ENCODE peak calls at places on chromosomes 16 and 17, in five cellular contexts. U is lower lobe of right lung, C is heart right ventricle, S is IMR-90, X is prostate gland. T is an unnamed sample. For H3K36me3, the result is how much of the 10 kb centered on the place peaks cover.

GRCh38 chr17:76417499-76418143 is 33.2 kb downstream of the SPHK1 start:
- DNase-seq in U (no peak), C (no peak), S (no peak), X (no peak), T (no peak)

GRCh38 chr16:14490281-14490680 is 139.8 kb downstream of the PARN start:
- DNase-seq in U (no peak), C (no peak), S (no peak), X (no peak), T (no peak)

GRCh38 chr17:27544350-27545131 is 86.4 kb upstream of the LGALS9 start:
- DNase-seq in U (no peak), C (no peak), S (peak), X (no peak), T (no peak)

GRCh38 chr16:9603316-9603715 is 511.9 kb downstream of the HAPSTR1 start:
- DNase-seq in U (no peak), C (no peak), S (no peak), X (no peak), T (no peak)

GRCh38 chr16:81623365-81624102 is 155.6 kb upstream of the PLCG2 start:
- DNase-seq in U (no peak), C (no peak), S (peak), X (peak), T (peak)

GRCh38 chr17:62653831-62654829 is 26.7 kb downstream of the MRC2 start:
- DNase-seq in U (peak), C (peak), S (peak), X (peak), T (peak)

GRCh38 chr16:74710401-74710800 is 9.7 kb upstream of the MLKL start:
- DNase-seq in U (no peak), C (no peak), S (no peak), X (no peak), T (no peak)

GRCh38 chr16:51953541-51953940 is 593.4 kb downstream of the TOX3 start:
- DNase-seq in U (no peak), C (no peak), S (no peak), X (no peak), T (no peak)

GRCh38 chr17:65594585-65594940 is 33.1 kb upstream of the AXIN2 start:
- DNase-seq in U (no peak), C (no peak), S (peak), X (no peak), T (peak)

GRCh38 chr17:65592131-65592965 is 30.9 kb upstream of the AXIN2 start:
- DNase-seq in U (no peak), C (no peak), S (no peak), X (no peak), T (peak)

GRCh38 chr17:65595071-65595655 is 33.7 kb upstream of the AXIN2 start:
- DNase-seq in U (no peak), C (no peak), S (no peak), X (no peak), T (peak)

GRCh38 chr17:65593092-65593869 is 31.8 kb upstream of the AXIN2 start:
- DNase-seq in U (no peak), C (no peak), S (no peak), X (no peak), T (peak)

DNA sequence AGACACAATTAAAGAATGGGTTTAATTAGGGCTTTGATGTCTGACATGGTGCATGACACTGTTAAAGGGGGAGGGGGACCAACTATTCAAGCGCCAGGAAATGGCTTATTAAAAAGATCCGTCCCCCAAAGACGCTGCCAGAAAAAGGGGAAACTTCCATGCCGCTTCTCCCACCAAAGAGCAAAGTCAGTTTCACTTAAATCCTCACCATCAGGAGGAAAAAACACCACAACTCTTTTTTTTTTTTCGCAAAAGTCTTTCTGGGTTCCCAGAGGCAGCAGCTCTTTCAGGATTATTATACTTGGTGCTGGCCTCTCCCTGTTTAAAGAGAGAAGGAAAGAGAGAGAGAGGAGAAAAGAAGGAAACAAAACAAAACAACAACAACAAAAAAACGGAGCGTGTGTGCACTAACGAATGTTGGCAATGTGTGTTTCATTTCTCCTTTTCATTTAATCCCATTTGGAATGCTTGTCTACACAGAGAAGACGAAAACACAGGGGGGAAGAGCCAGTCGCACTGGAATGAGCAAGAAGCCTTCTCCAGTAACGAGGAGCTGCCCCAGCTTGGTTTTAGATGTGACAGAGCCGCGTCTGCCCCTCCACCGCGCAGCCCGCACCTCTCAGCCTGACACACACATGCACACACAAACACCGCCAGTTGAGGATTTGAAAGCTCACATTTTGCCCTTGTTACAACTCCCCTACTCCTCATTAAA is 32.6 kb upstream of the AXIN2 start:
- DNase-seq in U (no peak), C (no peak), S (peak), X (no peak), T (peak)
- H3K4me3 ChIP-seq in U (peak), C (no peak), S (peak), X (no peak), T (no peak)

DNA sequence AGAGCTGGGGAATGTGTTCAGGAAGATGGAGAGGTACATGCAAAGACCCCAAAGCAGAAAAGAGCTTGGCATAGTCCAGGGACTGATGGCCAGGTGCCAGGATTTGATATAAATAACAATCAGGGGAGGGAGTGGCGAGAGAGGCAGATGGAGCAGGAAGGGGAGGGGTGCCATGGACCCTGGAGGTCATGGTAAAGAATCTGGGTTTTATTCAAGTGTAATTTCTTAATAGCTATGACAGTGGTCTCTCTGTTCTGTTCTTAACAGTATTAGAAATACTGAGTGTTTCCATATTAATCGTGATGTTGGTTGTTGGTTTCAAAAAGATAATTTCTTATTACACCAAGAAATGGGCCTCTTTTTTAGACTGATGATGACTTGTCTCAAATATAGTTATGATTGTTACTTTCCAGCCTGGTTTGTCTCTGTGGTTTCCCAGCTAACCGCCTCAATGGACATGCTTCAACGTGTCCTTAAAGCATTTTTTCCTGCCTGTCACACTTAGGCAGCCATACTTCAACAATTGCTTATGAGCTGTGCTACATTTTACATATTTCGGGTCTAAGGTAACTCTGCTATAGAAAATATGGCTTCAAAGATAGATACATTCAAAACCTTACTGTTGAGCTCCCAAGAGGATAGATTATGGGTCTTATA is 49.4 kb downstream of the MYH10 start:
- DNase-seq in U (no peak), C (no peak), S (no peak), X (no peak), T (no peak)
- H3K36me3 ChIP-seq in U (under half), C (under half), S (under half), X (under half), T (under half)

GRCh38 chr17:80955673-80956306 is 35.9 kb upstream of the CHMP6 start:
- DNase-seq in U (peak), C (no peak), S (no peak), X (no peak), T (peak)
- H3K4me3 ChIP-seq in U (no peak), C (no peak), S (no peak), X (no peak), T (no peak)

DNA sequence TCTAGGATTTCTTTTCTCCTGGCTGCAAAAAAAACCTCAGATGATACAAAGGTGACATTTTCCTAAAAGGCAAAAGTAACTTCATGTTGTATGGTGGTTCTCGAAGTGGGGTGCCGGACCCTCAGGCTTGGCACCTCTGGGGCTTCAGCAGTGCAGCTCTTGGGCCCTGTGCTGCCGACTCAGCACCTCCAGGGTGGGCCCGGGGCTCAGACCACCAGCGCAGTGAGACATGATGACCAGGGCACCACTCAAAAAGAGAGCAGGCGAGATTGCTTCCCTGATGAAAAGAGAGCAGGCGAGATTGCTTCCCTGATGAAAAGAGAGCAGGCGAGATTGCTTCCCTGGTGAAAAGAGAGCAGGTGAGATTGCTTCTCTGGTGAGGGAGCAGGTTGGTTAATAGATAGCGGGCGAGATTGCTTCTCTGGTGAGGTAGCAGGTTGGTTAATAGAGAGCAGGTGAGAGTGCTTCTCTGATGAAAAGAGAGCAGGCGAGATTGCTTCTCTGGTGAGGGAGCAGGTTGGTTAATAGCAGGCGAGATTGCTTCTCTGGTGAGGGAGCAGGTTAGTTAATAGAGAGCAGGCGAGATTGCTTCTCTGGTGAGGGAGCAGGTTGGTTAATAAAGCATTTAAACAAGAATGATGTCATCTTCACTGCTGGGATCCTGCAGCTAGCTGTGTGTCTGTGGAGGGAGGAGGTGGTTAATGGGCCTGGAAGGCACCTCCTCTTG is 98.8 kb upstream of the ZNF750 start:
- DNase-seq in U (peak), C (no peak), S (no peak), X (no peak), T (no peak)
- H3K36me3 ChIP-seq in U (half or more), C (half or more), S (under half), X (under half), T (under half)

GRCh38 chr17:83110755-83111154 is 31.3 kb downstream of the METRNL start:
- DNase-seq in U (no peak), C (no peak), S (peak), X (no peak), T (no peak)
- H3K4me3 ChIP-seq in U (peak), C (no peak), S (no peak), X (no peak), T (no peak)

GRCh38 chr17:3949418-3949817 is 14.8 kb downstream of the ATP2A3 start:
- DNase-seq in U (no peak), C (no peak), S (no peak), X (no peak), T (no peak)

GRCh38 chr17:3947318-3947810 is 16.9 kb downstream of the ATP2A3 start:
- DNase-seq in U (no peak), C (no peak), S (no peak), X (no peak), T (no peak)

GRCh38 chr17:3943240-3943891 is 20.9 kb downstream of the ATP2A3 start:
- DNase-seq in U (no peak), C (no peak), S (no peak), X (no peak), T (no peak)

GRCh38 chr17:3944485-3945388 is 19.5 kb downstream of the ATP2A3 start:
- DNase-seq in U (no peak), C (peak), S (peak), X (peak), T (peak)

GRCh38 chr17:3946711-3947235 is 17.5 kb downstream of the ATP2A3 start:
- DNase-seq in U (no peak), C (no peak), S (no peak), X (no peak), T (no peak)
- H3K36me3 ChIP-seq in U (under half), C (under half), S (under half), X (under half), T (under half)

DNA sequence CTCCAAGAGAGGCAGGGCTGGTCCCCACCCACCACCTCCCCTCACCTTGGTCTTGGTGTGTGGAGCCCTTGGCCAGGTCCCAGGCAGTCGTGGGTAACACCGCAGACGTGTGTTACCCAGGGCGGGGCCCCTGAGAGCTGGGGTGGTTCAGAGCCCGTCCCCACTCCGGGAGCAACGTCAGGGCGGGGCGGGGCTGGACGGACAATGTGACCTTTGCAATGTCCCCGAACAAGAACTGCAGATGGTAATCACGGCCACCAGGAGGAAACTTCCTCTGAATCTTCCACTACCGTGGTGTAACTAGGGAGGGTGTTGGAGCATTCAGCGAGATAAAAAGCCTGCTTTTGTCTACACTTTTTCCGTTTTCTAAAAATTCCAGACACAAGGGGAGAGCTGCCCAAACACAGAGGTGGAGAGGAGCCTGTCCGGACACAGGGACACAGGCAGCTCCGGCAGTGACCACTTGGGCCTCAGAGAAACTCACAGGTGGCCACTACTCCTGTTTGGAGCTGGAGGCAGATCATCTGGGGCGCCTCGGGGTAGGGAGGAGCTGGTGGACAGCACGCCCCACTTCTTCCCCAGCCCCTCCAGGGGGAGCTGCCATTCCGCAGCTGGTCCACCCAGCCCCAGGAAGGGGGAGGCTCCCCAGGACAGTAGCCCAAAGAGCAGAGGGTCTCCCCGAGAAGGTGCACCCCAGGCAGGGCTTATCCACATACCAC is 14.2 kb upstream of the SLC38A10 start:
- DNase-seq in U (peak), C (peak), S (peak), X (peak), T (peak)
- H3K4me3 ChIP-seq in U (peak), C (no peak), S (no peak), X (no peak), T (peak)

DNA sequence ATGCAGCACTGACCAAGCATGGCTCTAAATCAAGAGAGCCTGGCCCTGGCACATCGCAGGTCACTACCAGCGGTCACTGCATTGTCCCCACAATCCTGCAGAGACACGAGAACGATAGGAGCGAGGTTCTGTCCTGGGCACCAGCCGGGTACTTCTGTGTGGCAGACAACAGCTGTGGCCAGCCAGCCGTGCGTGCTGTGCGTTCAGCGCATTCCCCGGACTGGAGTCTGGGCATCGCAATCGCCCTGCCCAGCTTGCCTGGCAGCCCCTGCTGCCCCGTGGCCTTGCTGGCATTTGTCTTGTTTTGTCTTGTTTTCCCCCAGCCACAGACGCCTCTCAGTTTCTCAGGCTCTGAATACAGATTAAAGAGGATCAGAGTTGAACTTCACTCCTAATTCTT is 33.9 kb downstream of the COTL1 start:
- DNase-seq in U (no peak), C (no peak), S (no peak), X (no peak), T (no peak)
- H3K36me3 ChIP-seq in U (under half), C (under half), S (under half), X (under half), T (under half)

GRCh38 chr17:59707971-59708425 is 544 bp downstream of the VMP1 start:
- DNase-seq in U (no peak), C (no peak), S (no peak), X (no peak), T (no peak)
- H3K4me3 ChIP-seq in U (peak), C (peak), S (peak), X (peak), T (peak)

T was measured in H7.